ENCODE peak calls at places on chromosome 5, in seven cellular contexts. L, X, V, D, K, P and R are unnamed samples.

GRCh38 chr5:89457411-89458329 is 574.7 kb upstream of the MEF2C start:
- DNase-seq in K (no peak), L (no peak), V (no peak), D (peak; percentile 86), P (no peak), X (no peak), R (no peak)

GRCh38 chr5:125398466-125398865 is 652.0 kb upstream of the ZNF608 start:
- DNase-seq in X (no peak), L (no peak), K (no peak), D (no peak), P (no peak), V (no peak), R (no peak)

GRCh38 chr5:99605904-99606303 is 677.1 kb upstream of the CHD1 start:
- DNase-seq in X (no peak), K (no peak), P (no peak), L (no peak), V (no peak), D (no peak), R (no peak)

GRCh38 chr5:34487202-34487879 is 168.8 kb upstream of the RAI14 start:
- DNase-seq in V (no peak), K (peak; percentile 32), L (no peak), D (no peak), X (no peak), P (peak; percentile 95), R (peak; percentile 74)

GRCh38 chr5:155471027-155471426 is 457.5 kb downstream of the KIF4B start:
- DNase-seq in X (no peak), V (no peak), P (no peak), L (no peak), K (no peak), D (no peak), R (no peak)

GRCh38 chr5:123285122-123286011 is 137.8 kb downstream of the CEP120 start:
- DNase-seq in L (no peak), X (peak; percentile 63), P (no peak), D (no peak), V (no peak), K (peak; percentile 54), R (peak; percentile 17)

GRCh38 chr5:112312295-112312694 is 106.8 kb downstream of the EPB41L4A start:
- DNase-seq in P (no peak), D (no peak), L (no peak), K (no peak), V (no peak), X (no peak), R (no peak)

GRCh38 chr5:143213231-143213850 is 190.1 kb downstream of the NR3C1 start:
- DNase-seq in L (no peak), P (no peak), V (no peak), D (no peak), K (no peak), X (no peak), R (no peak)

GRCh38 chr5:88094403-88094802 is 174.2 kb downstream of the TMEM161B start:
- DNase-seq in V (no peak), L (no peak), X (no peak), K (no peak), P (no peak), D (no peak), R (no peak)

GRCh38 chr5:6702633-6703032 is 10.6 kb upstream of the TENT4A start:
- DNase-seq in L (no peak), P (no peak), D (no peak), V (no peak), K (no peak), X (no peak), R (no peak)

GRCh38 chr5:31192442-31192841 is 1.0 kb upstream of the CDH6 start:
- DNase-seq in P (no peak), D (no peak), X (no peak), K (no peak), L (no peak), V (no peak), R (no peak)

GRCh38 chr5:95709967-95710650 is 21.0 kb upstream of the RHOBTB3 start:
- DNase-seq in K (peak; percentile 63), D (peak; percentile 71), P (peak; percentile 44), X (no peak), L (peak; percentile 57), V (no peak), R (no peak)

GRCh38 chr5:42595597-42595996 is 161.0 kb upstream of the CCDC152 start:
- DNase-seq in X (no peak), P (no peak), V (no peak), D (no peak), L (no peak), K (no peak), R (no peak)

GRCh38 chr5:2370626-2371418 is 380.7 kb downstream of the IRX2 start:
- DNase-seq in L (no peak), D (no peak), V (no peak), K (no peak), P (no peak), X (no peak), R (no peak)

GRCh38 chr5:176774216-176775171 is 35.9 kb upstream of the UNC5A start:
- DNase-seq in D (no peak), K (peak; percentile 56), L (peak; percentile 4), X (no peak), P (no peak), V (no peak), R (no peak)

GRCh38 chr5:133664422-133664821 is 52.1 kb upstream of the FSTL4 start:
- DNase-seq in X (no peak), K (peak; percentile 14), V (no peak), P (no peak), L (no peak), D (peak; percentile 12), R (no peak)

GRCh38 chr5:115415143-115415491 is 118.7 kb upstream of the CCDC112 start:
- DNase-seq in V (no peak), K (no peak), X (no peak), L (no peak), P (peak; percentile 39), D (peak; percentile 78), R (no peak)

GRCh38 chr5:74546796-74547195 is 93.7 kb downstream of the ENC1 start:
- DNase-seq in L (no peak), K (no peak), D (no peak), P (no peak), X (no peak), V (no peak), R (no peak)

GRCh38 chr5:172284275-172284971 is 859 bp upstream of the UBTD2 start:
- DNase-seq in P (no peak), K (peak; percentile 77), D (no peak), X (no peak), L (peak; percentile 28), V (no peak), R (no peak)

GRCh38 chr5:82332889-82333619 is 54.9 kb upstream of the RPS23 start:
- DNase-seq in X (no peak), P (no peak), L (no peak), D (no peak), V (no peak), K (no peak), R (no peak)
- TF ChIP-seq JUND in X (peak; percentile 80), P (no peak), L (no peak), D (no peak), V (no peak), K (no peak), R (no peak)

GRCh38 chr5:103473725-103474124 is 88.9 kb downstream of the NUDT12 start:
- DNase-seq in D (no peak), P (no peak), L (no peak), X (no peak), K (no peak), V (no peak), R (no peak)

GRCh38 chr5:103475629-103476240 is 86.9 kb downstream of the NUDT12 start:
- DNase-seq in L (peak; percentile 34), X (peak; percentile 9), V (no peak), P (peak; percentile 21), D (peak; percentile 33), K (no peak), R (peak; percentile 62)

GRCh38 chr5:103469288-103470065 is 93.1 kb downstream of the NUDT12 start:
- DNase-seq in L (no peak), X (no peak), K (no peak), V (no peak), D (no peak), P (no peak), R (no peak)

GRCh38 chr5:103474671-103475070 is 87.9 kb downstream of the NUDT12 start:
- DNase-seq in P (no peak), V (no peak), X (no peak), L (no peak), K (no peak), D (no peak), R (peak; percentile 48)

DNA sequence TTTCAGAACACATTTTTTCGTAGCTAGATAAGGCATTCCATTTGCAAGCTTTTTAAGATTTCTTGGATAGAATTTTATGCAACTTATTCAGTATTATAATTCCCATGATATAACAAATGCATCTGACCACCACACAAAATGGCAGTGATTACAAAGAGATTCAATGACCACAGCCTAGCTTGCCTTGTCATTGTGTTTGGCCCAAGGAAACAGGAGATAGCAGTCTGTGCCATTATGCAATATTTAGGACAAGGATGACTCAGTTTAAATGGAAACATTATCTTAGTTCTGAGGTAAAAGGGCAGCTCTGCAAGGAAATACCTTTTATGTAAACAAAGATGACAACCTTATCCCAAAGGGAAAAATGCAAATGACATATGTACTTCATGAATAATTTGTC is 89.8 kb downstream of the NUDT12 start:
- DNase-seq in D (no peak), P (peak; percentile 25), K (no peak), V (no peak), X (no peak), L (peak; percentile 24), R (no peak)
- TF ChIP-seq JUND in D (no peak), P (no peak), K (no peak), V (no peak), X (peak; percentile 68), L (peak; percentile 92), R (no peak)

GRCh38 chr5:69024241-69024651 is 69.6 kb upstream of the SLC30A5 start:
- DNase-seq in P (peak; percentile 58), X (peak; percentile 68), D (peak; percentile 70), L (peak; percentile 61), V (no peak), K (peak; percentile 51), R (peak; percentile 83)
- TF ChIP-seq JUND in P (no peak), X (no peak), D (no peak), L (no peak), V (no peak), K (no peak), R (no peak)

DNA sequence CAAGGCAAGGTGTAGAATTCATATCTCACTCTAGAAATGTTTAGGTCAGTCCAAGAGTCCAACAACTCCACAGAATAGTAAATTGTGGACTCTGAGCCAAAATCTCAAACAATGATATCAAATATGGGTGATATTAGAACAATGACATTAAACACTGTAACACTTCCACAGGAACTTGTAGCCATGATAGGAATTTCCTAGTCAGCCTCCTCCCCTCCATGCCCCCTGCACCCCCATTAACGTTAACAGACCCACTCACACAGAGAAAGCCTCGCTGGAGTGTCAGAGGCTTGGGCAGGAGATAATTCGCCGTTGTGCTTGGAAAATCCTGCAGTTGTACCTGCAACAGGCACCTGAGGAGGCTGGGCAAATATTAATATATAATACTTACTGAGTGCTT is 305.0 kb upstream of the PIK3R1 start:
- DNase-seq in D (no peak), X (no peak), V (no peak), L (no peak), K (no peak), P (no peak), R (no peak)
- TF ChIP-seq JUND in D (no peak), X (no peak), V (no peak), L (no peak), K (no peak), P (no peak), R (no peak)